ENCODE peak calls at places on chromosome 21, in eight cellular contexts. Y is pancreas, D is tibial nerve, V is caudate nucleus, R is lung, E is SK-N-MC, C is body of pancreas, F is transverse colon. N is an unnamed sample.

GRCh38 chr21:29257701-29258100 is 41.0 kb upstream of the BACH1 start:
- DNase-seq in E (no peak), V (no peak), C (no peak), F (no peak), D (no peak), Y (no peak), R (no peak), N (no peak)

GRCh38 chr21:40054403-40054802 is 187.2 kb downstream of the PCP4 start:
- DNase-seq in E (no peak), V (no peak), Y (no peak), D (no peak), C (peak; percentile 89), F (peak; percentile 68), R (peak; percentile 92), N (no peak)

GRCh38 chr21:32611471-32611997 is 643 bp downstream of the CFAP298 start:
- DNase-seq in E (no peak), R (peak; percentile 35), C (peak; percentile 11), Y (peak; percentile 53), V (no peak), D (no peak), F (peak; percentile 51), N (no peak)

GRCh38 chr21:28856588-28857250 is 136.0 kb downstream of the LTN1 start:
- DNase-seq in Y (no peak), C (no peak), R (no peak), D (no peak), E (no peak), V (no peak), F (no peak), N (no peak)

GRCh38 chr21:15283789-15284188 is 219.0 kb upstream of the NRIP1 start:
- DNase-seq in D (no peak), F (no peak), R (no peak), Y (no peak), C (no peak), V (no peak), E (no peak), N (no peak)

GRCh38 chr21:39314155-39315027 is 959 bp upstream of the BRWD1 start:
- DNase-seq in R (peak; percentile 33), C (peak; percentile 46), Y (no peak), V (no peak), F (peak; percentile 50), E (no peak), D (peak; percentile 31), N (peak; percentile 6)

GRCh38 chr21:32548978-32549377 is 36.3 kb downstream of the TCP10L start:
- DNase-seq in V (no peak), D (no peak), Y (no peak), R (no peak), C (no peak), E (no peak), F (no peak), N (no peak)

GRCh38 chr21:19992540-19992939 is 1005.7 kb upstream of the NCAM2 start:
- DNase-seq in Y (no peak), C (no peak), R (no peak), F (no peak), D (no peak), E (no peak), V (no peak), N (no peak)

GRCh38 chr21:33069994-33070811 is at the start of gene OLIG1:
- DNase-seq in F (no peak), C (peak; percentile 36), R (peak; percentile 54), Y (no peak), E (no peak), D (no peak), V (peak; percentile 72), N (no peak)

GRCh38 chr21:32612999-32613337 is 791 bp upstream of the CFAP298 start:
- DNase-seq in Y (no peak), V (no peak), D (peak; percentile 7), C (no peak), E (no peak), F (no peak), R (no peak), N (no peak)

GRCh38 chr21:33948951-33949444 is 33.4 kb upstream of the ATP5PO start:
- DNase-seq in V (no peak), E (no peak), R (no peak), Y (no peak), F (no peak), D (no peak), C (no peak), N (no peak)

GRCh38 chr21:34091607-34092006 is 18.2 kb downstream of the MRPS6 start:
- DNase-seq in R (no peak), E (no peak), C (no peak), F (no peak), D (no peak), Y (no peak), V (no peak), N (no peak)

GRCh38 chr21:29418813-29419212 is 120.1 kb downstream of the BACH1 start:
- DNase-seq in C (no peak), Y (no peak), D (no peak), F (no peak), V (no peak), E (no peak), R (no peak), N (no peak)

DNA sequence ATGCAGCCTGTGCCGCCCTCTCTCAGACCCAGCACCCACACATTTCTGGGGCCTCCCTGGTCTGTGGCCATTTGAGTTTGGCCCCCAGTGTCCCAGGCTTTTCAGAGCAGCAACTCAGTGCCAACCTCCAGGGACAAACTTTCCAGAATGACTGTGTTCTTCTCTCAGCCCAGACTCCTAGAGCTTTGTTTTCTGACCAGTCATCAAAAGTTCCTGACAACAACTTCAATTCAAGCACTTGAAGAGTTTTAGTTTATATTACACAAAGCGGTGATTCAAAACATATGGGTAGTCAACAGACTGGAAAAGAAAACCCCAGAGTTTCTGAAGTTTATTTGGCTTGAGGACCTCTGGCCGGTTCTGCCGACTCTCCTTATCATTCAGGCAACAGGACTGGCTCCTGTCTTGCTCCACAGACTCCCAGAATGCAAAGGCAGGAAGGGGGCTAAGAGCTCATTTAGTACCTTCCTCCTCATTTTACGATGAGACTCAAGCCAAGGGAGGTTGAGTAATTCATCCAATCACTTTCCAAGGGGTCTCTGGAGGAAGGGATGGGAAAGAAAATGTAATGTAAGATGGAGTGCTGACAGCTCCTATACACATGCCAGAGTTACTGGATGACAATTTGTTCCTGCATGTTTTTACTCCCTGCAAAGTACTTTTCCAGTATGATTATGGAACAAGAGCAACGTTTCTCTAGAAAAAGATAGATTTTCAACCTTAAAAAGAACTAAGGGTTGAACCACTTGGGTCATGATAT is 27.0 kb upstream of the TIAM1 start:
- DNase-seq in C (no peak), D (no peak), V (no peak), R (no peak), E (no peak), F (no peak), Y (no peak), N (no peak)
- H3K27ac ChIP-seq in C (no peak overlapping the region), D (no peak overlapping the region), V (no peak overlapping the region), R (no peak overlapping the region), E (no peak overlapping the region), F (no peak overlapping the region), Y (no peak overlapping the region), N (no peak overlapping the region)

DNA sequence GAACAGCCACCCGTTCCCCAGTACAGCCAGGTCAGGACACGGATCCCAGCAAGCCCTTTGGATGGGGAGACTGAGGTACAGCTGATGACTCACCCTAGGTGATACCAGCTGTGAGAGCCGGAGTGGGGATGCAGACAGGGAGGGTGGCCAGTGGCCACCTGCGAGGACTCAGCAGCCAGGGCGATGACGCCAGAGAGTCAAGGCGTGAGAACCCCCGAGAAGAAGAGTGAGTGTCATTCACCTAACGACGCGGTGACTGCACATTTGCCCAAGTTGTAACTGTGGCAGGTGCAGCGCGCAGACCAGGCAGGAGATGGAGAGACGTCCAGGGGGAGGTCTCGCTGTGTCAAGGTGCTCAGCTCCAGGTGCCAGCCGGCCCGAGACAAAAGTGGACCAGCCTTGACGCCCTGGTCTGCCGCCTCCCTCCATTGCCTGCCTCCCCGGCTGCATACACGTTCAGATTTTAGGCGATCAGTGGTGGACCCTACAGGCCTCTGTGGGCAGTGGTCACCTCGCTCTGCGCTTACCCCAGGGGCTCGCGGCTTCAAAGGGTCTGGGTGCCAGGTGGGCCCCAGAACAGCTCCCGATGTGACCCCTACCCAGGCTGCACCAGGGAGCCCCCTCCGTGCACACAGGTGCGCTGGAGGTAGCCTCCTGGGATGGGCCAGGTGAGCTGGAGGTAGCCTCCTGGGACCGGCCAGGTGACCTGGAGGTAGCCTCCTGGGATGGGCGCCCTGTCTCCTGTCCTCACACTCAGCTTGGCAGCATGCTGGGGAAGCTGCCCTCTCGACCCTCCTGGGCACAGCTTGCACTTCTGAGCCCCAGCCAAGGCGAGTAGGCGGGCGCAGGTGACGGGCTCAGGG is 11.9 kb downstream of the LRRC3 start:
- DNase-seq in V (no peak), F (no peak), C (no peak), E (no peak), Y (peak; percentile 48), D (no peak), R (no peak), N (no peak)
- H3K27ac ChIP-seq in V (no peak overlapping the region), F (no peak overlapping the region), C (no peak overlapping the region), E (no peak overlapping the region), Y (no peak overlapping the region), D (no peak overlapping the region), R (no peak overlapping the region), N (no peak overlapping the region)

GRCh38 chr21:45292399-45293213 is 4.9 kb upstream of the POFUT2 start:
- DNase-seq in D (peak; percentile 80), Y (peak; percentile 93), F (peak; percentile 83), V (peak; percentile 83), E (peak; percentile 16), R (peak; percentile 83), C (peak; percentile 86), N (peak; percentile 79)

GRCh38 chr21:45291613-45292398 is 4.1 kb upstream of the POFUT2 start:
- DNase-seq in F (no peak), R (no peak), C (no peak), D (no peak), V (peak; percentile 51), Y (peak; percentile 82), E (no peak), N (no peak)

GRCh38 chr21:45294509-45295291 is 7.0 kb upstream of the POFUT2 start:
- DNase-seq in E (peak; percentile 22), C (peak; percentile 70), F (peak; percentile 78), R (peak; percentile 78), V (no peak), D (peak; percentile 71), Y (no peak), N (no peak)

GRCh38 chr21:45293726-45294401 is 6.2 kb upstream of the POFUT2 start:
- DNase-seq in Y (no peak), E (no peak), R (no peak), C (no peak), D (no peak), F (no peak), V (no peak), N (no peak)

DNA sequence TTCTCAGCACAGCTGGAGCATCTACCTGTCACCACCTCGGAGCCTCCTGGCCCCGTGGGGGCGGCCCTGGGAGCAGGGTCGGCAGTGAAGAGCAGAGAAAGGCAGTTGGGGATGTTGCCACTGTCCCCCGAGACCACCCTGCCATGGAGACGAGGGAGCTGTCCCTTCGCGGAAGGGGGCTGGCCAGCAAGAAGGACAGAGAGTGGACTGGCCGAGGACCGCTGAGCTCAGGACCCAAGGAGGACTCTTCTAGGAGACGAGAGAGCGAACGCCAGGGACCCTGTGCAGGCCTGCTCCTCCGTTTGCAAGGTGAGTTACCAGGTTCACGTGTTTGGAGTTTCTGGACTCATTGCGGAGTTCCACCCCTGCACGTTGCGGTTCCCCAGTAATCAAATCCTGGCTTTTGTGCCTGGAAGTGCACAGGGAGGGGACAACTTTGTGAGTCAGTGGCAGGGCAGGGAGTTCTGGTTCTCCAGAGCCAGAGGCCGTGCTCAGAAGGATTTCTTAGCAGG is 5.6 kb upstream of the POFUT2 start:
- DNase-seq in E (no peak), R (peak; percentile 28), F (no peak), V (no peak), C (no peak), D (no peak), Y (no peak), N (no peak)
- H3K27ac ChIP-seq in E (no peak overlapping the region), R (peak overlapping the region; percentile 87), F (peak overlapping the region; percentile 91), V (peak overlapping the region; percentile 86), C (peak overlapping the region; percentile 78), D (peak overlapping the region; percentile 81), Y (peak overlapping the region; percentile 62), N (no peak overlapping the region)

GRCh38 chr21:45109831-45110492 is 35.6 kb downstream of the ADARB1 start:
- DNase-seq in V (no peak), Y (no peak), E (no peak), C (peak; percentile 36), F (peak; percentile 52), D (no peak), R (no peak), N (no peak)
- H3K27ac ChIP-seq in V (no peak overlapping the region), Y (no peak overlapping the region), E (peak overlapping the region; percentile 83), C (no peak overlapping the region), F (peak overlapping the region; percentile 52), D (no peak overlapping the region), R (peak overlapping the region; percentile 30), N (no peak overlapping the region)